ENCODE peak calls at places on chromosomes 6 and 20, in nine cellular contexts. W is Peyer's patch; V is IMR-90; Q is lung; T is naive thymus-derived CD4-positive, alpha-beta T cell; I is mammary epithelial cell; S is neural progenitor cell; H is gastrocnemius medialis; A is H1. Y is an unnamed sample. For H3K36me3, the result is how much of the 10 kb centered on the place peaks cover.

GRCh38 chr20:25389381-25389857 is 1.2 kb downstream of the ABHD12 start:
- DNase-seq in W (no peak), V (peak), Q (peak), T (peak), I (peak), S (no peak), H (no peak), A (no peak), Y (no peak)

GRCh38 chr6:54516331-54516730 is 208.1 kb downstream of the TINAG start:
- DNase-seq in W (no peak), V (no peak), Q (no peak), T (no peak), I (no peak), S (no peak), H (no peak), A (no peak), Y (no peak)

GRCh38 chr20:62219101-62219991 is 732 bp downstream of the HRH3 start:
- DNase-seq in W (no peak), V (no peak), Q (no peak), T (no peak), I (peak), S (peak), H (no peak), A (peak), Y (no peak)

GRCh38 chr20:4341804-4342560 is 326.6 kb upstream of the RNF24 start:
- DNase-seq in W (no peak), V (peak), Q (no peak), T (no peak), I (peak), S (peak), H (no peak), A (no peak), Y (no peak)

GRCh38 chr6:121809211-121809610 is 373.8 kb downstream of the GJA1 start:
- DNase-seq in W (no peak), V (no peak), Q (no peak), T (no peak), I (no peak), S (no peak), H (no peak), A (no peak), Y (no peak)

GRCh38 chr6:138026342-138026741 is 80.9 kb downstream of the PERP start:
- DNase-seq in W (no peak), V (no peak), Q (no peak), T (no peak), I (no peak), S (no peak), H (no peak), A (no peak), Y (no peak)

GRCh38 chr6:71531006-71531405 is 242.4 kb downstream of the OGFRL1 start:
- DNase-seq in W (no peak), V (peak), Q (no peak), T (no peak), I (no peak), S (no peak), H (no peak), A (no peak), Y (no peak)

GRCh38 chr6:137904822-137905617 is 38.0 kb downstream of the TNFAIP3 start:
- DNase-seq in W (peak), V (no peak), Q (no peak), T (no peak), I (no peak), S (no peak), H (no peak), A (no peak), Y (peak)

GRCh38 chr6:27312146-27312949 is at the start of gene POM121L2:
- DNase-seq in W (peak), V (peak), Q (peak), T (peak), I (peak), S (peak), H (no peak), A (peak), Y (peak)

DNA sequence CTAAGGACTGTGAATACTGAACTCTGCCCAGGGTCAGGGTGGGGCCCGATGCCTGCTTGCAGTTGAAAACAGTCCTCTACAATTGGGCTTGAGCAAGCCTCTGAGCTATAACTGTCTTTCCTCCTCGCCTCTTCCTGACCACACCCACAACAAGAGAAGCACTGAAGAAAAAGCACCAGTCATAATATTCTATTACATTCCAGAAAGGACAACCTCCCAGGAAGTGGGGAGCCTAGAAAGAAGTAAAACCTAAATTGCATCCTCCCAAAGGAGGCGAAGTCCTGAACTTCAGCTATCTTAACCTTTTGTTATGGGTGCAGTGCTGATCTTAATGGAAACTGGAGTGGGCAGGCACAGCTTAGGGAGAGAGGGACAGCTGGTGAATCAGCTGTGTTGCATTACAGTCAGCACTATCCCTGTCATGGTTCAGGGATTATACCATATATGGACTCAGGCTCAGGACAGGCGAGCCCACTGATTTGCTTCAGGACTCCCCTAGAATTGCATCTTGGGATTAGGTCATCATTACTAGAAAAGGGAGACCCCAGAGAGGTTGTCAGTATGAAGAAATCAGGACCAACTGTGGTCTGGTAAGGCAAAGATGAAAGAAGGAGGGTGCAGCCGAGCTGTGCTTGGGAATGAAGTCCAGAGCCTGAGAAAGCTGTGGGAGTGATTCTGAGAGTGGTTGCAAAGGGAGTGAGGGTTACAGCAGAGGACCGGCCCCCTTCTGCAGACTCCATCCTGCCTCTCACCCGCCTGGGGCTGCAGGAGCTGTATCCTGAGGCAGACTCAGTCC is 18.3 kb upstream of the TRAM2 start:
- DNase-seq in W (no peak), V (peak), Q (peak), T (no peak), I (peak), S (peak), H (no peak), A (no peak), Y (peak)
- H3K4me3 ChIP-seq in W (no peak), V (peak), Q (no peak), T (no peak), I (no peak), S (no peak), H (no peak), A (no peak), Y (no peak)

DNA sequence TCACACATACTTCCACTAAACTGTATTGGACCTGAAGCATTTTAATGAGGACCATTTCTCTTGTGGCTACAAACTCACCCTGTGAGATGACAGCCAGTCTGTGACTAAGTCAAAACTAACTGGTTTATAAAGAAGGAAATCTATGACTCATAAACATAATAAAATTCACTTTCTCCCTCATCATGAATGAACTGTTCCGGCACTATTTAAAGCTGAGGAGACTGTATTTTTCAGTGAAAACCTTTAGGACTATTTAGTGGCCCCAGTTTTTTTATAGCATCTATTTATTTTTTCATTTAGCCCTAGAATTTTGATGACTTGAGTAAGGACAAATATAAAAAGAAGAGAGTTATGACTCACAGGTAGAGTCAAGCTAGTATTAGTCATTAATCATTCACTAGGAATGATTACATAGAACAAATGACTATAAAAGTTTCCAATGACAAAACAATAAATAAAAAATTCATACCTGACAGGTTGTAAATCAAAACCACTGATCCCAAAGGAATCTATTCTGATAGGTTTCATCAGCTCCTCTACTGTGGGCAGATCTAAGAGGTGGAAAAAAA is 34.2 kb downstream of the CEP162 start:
- DNase-seq in W (no peak), V (peak), Q (no peak), T (no peak), I (peak), S (no peak), H (no peak), A (no peak), Y (no peak)
- H3K36me3 ChIP-seq in W (half or more), V (under half), Q (under half), T (under half), I (under half), S (under half), H (half or more), A (under half), Y (under half)

DNA sequence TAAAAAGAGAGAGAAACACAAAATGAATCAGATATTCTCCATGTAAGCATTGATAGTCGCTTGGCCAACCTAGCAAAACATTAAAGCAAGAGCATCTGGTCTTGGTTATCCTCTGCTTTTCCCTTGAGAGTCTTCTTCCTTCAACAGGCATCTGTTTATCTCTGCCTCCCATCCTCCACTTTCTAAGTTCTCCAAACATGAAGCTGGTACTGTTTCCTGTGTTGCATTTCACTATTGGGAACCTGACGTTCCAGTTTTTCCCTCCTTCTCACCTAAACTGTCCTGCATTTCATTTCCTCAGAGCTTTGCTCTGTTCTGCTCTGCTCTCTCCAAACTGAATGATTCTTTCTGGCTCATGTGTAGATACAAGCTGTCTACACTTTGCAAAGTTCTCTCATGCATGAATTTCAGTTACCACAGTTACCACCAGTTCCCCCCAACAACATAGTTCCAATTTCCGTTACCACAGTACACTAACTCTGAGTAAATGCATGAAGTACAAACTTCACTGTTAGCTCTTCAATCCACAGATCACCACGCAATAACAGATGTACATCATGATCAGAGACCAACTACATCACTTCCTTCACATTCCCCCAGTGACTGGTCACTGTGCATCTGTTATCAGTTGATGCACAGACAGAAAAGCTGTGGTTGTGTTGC is 86.7 kb upstream of the F13A1 start:
- DNase-seq in W (no peak), V (no peak), Q (no peak), T (no peak), I (no peak), S (no peak), H (no peak), A (no peak), Y (peak)
- H3K4me3 ChIP-seq in W (no peak), V (no peak), Q (no peak), T (no peak), I (no peak), S (no peak), H (no peak), A (no peak), Y (no peak)

GRCh38 chr20:57392130-57392445 is 892 bp downstream of the RBM38 start:
- DNase-seq in W (no peak), V (no peak), Q (no peak), T (peak), I (no peak), S (peak), H (no peak), A (no peak), Y (no peak)
- H3K36me3 ChIP-seq in W (under half), V (under half), Q (under half), T (under half), I (under half), S (under half), H (under half), A (under half), Y (under half)

Y was measured in GM06990.